ENCODE peak calls at places on chromosomes 2 and 18, in seven cellular contexts. X is endothelial cell of umbilical vein, Y is tibial nerve, D is osteoblast, V is amygdala, W is mesothelial cell of epicardium, P is IMR-90. N is an unnamed sample.

GRCh38 chr2:134207589-134208209 is 46.2 kb upstream of the MGAT5 start:
- DNase-seq in D (no peak), P (peak), X (peak), V (no peak), Y (peak), W (no peak), N (peak)

GRCh38 chr2:167292430-167293171 is 404.3 kb downstream of the XIRP2 start:
- DNase-seq in Y (peak), W (peak), V (peak), X (peak), P (peak), D (peak), N (peak)

GRCh38 chr2:217801115-217801531 is 201.7 kb downstream of the TNS1 start:
- DNase-seq in Y (peak), W (no peak), V (no peak), D (no peak), P (no peak), X (peak), N (no peak)

GRCh38 chr2:163011035-163011434 is 172.5 kb upstream of the KCNH7 start:
- DNase-seq in X (no peak), Y (no peak), P (no peak), W (no peak), D (no peak), V (no peak), N (no peak)

GRCh38 chr18:29874519-29875098 is 1167.9 kb downstream of the DSC3 start:
- DNase-seq in W (no peak), V (no peak), P (peak), Y (no peak), X (peak), D (no peak), N (peak)

GRCh38 chr2:42438685-42439084 is 55.1 kb downstream of the KCNG3 start:
- DNase-seq in V (no peak), X (no peak), Y (no peak), P (no peak), D (no peak), W (no peak), N (no peak)

GRCh38 chr18:55381277-55381676 is 206.7 kb downstream of the TCF4 start:
- DNase-seq in D (no peak), X (no peak), P (peak), W (no peak), V (no peak), Y (no peak), N (no peak)

GRCh38 chr2:97966545-97967215 is 29.1 kb downstream of the TMEM131 start:
- DNase-seq in V (no peak), Y (no peak), X (no peak), W (no peak), D (peak), P (peak), N (peak)

GRCh38 chr18:63617049-63617995 is 26.7 kb downstream of the SERPINB4 start:
- DNase-seq in V (no peak), D (peak), X (no peak), P (no peak), Y (no peak), W (no peak), N (no peak)

GRCh38 chr2:206799083-206799482 is 33.7 kb downstream of the FASTKD2 start:
- DNase-seq in D (no peak), W (no peak), X (no peak), Y (no peak), P (peak), V (no peak), N (no peak)

GRCh38 chr2:232321817-232322559 is 56.6 kb upstream of the ALPP start:
- DNase-seq in V (no peak), D (peak), W (no peak), X (no peak), P (no peak), Y (no peak), N (no peak)

GRCh38 chr2:65281626-65282351 is 54.2 kb downstream of the ACTR2 start:
- DNase-seq in W (no peak), Y (no peak), V (no peak), X (no peak), D (no peak), P (peak), N (no peak)